ENCODE peak calls at places on chromosomes 2 and 18, in nine cellular contexts. One of them, this sample, is unnamed.

GRCh38 chr2:98140210-98140609 is 53.2 kb downstream of the VWA3B start:
- DNase-seq in EL: no peak
- DNase-seq in SW480: no peak
- DNase-seq in naive thymus-derived CD8-positive, alpha-beta T cell: no peak
- DNase-seq in NCI-H1694: no peak
- DNase-seq in NCI-H345: no peak
- DNase-seq in NCI-H146: no peak
- DNase-seq in NCI-H2081: no peak
- DNase-seq in NCI-H2029 treated with DMSO at 0.1 percent for 48 hours: peak; percentile 81
- DNase-seq in this sample: no peak

GRCh38 chr2:3251974-3252373 is 125.6 kb downstream of the EIPR1 start:
- DNase-seq in EL: no peak
- DNase-seq in SW480: no peak
- DNase-seq in naive thymus-derived CD8-positive, alpha-beta T cell: no peak
- DNase-seq in NCI-H1694: no peak
- DNase-seq in NCI-H345: no peak
- DNase-seq in NCI-H146: no peak
- DNase-seq in NCI-H2081: no peak
- DNase-seq in NCI-H2029 treated with DMSO at 0.1 percent for 48 hours: no peak
- DNase-seq in this sample: no peak

GRCh38 chr2:11145350-11145749 is 9.9 kb upstream of the SLC66A3 start:
- DNase-seq in EL: no peak
- DNase-seq in SW480: no peak
- DNase-seq in naive thymus-derived CD8-positive, alpha-beta T cell: no peak
- DNase-seq in NCI-H1694: no peak
- DNase-seq in NCI-H345: no peak
- DNase-seq in NCI-H146: no peak
- DNase-seq in NCI-H2081: no peak
- DNase-seq in NCI-H2029 treated with DMSO at 0.1 percent for 48 hours: no peak
- DNase-seq in this sample: no peak

GRCh38 chr2:14930441-14930840 is 297.9 kb downstream of the LRATD1 start:
- DNase-seq in EL: no peak
- DNase-seq in SW480: no peak
- DNase-seq in naive thymus-derived CD8-positive, alpha-beta T cell: no peak
- DNase-seq in NCI-H1694: no peak
- DNase-seq in NCI-H345: no peak
- DNase-seq in NCI-H146: peak; percentile 59
- DNase-seq in NCI-H2081: no peak
- DNase-seq in NCI-H2029 treated with DMSO at 0.1 percent for 48 hours: no peak
- DNase-seq in this sample: no peak

GRCh38 chr2:58182527-58182926 is 58.6 kb downstream of the FANCL start:
- DNase-seq in EL: peak; percentile 6
- DNase-seq in SW480: no peak
- DNase-seq in naive thymus-derived CD8-positive, alpha-beta T cell: no peak
- DNase-seq in NCI-H1694: no peak
- DNase-seq in NCI-H345: no peak
- DNase-seq in NCI-H146: no peak
- DNase-seq in NCI-H2081: no peak
- DNase-seq in NCI-H2029 treated with DMSO at 0.1 percent for 48 hours: no peak
- DNase-seq in this sample: no peak

GRCh38 chr2:230067990-230068657 is 600 bp downstream of the SLC16A14 start:
- DNase-seq in EL: peak; percentile 66
- DNase-seq in SW480: peak; percentile 57
- DNase-seq in naive thymus-derived CD8-positive, alpha-beta T cell: peak; percentile 49
- DNase-seq in NCI-H1694: no peak
- DNase-seq in NCI-H345: peak; percentile 41
- DNase-seq in NCI-H146: peak; percentile 37
- DNase-seq in NCI-H2081: peak; percentile 72
- DNase-seq in NCI-H2029 treated with DMSO at 0.1 percent for 48 hours: no peak
- DNase-seq in this sample: peak; percentile 68

GRCh38 chr18:24395049-24395780 is 2.4 kb downstream of the OSBPL1A start:
- DNase-seq in EL: no peak
- DNase-seq in SW480: no peak
- DNase-seq in naive thymus-derived CD8-positive, alpha-beta T cell: no peak
- DNase-seq in NCI-H1694: no peak
- DNase-seq in NCI-H345: no peak
- DNase-seq in NCI-H146: no peak
- DNase-seq in NCI-H2081: no peak
- DNase-seq in NCI-H2029 treated with DMSO at 0.1 percent for 48 hours: no peak
- DNase-seq in this sample: no peak

GRCh38 chr2:181955010-181955409 is 30.6 kb upstream of the PPP1R1C start:
- DNase-seq in EL: peak; percentile 75
- DNase-seq in SW480: peak; percentile 75
- DNase-seq in naive thymus-derived CD8-positive, alpha-beta T cell: no peak
- DNase-seq in NCI-H1694: no peak
- DNase-seq in NCI-H345: no peak
- DNase-seq in NCI-H146: no peak
- DNase-seq in NCI-H2081: no peak
- DNase-seq in NCI-H2029 treated with DMSO at 0.1 percent for 48 hours: no peak
- DNase-seq in this sample: no peak

GRCh38 chr2:69767034-69767433 is 25.1 kb downstream of the ANXA4 start:
- DNase-seq in EL: peak; percentile 85
- DNase-seq in SW480: no peak
- DNase-seq in naive thymus-derived CD8-positive, alpha-beta T cell: no peak
- DNase-seq in NCI-H1694: peak; percentile 87
- DNase-seq in NCI-H345: no peak
- DNase-seq in NCI-H146: no peak
- DNase-seq in NCI-H2081: no peak
- DNase-seq in NCI-H2029 treated with DMSO at 0.1 percent for 48 hours: no peak
- DNase-seq in this sample: no peak

GRCh38 chr2:33033524-33034150 is 86.9 kb downstream of the LTBP1 start:
- DNase-seq in EL: peak; percentile 47
- DNase-seq in SW480: peak; percentile 49
- DNase-seq in naive thymus-derived CD8-positive, alpha-beta T cell: no peak
- DNase-seq in NCI-H1694: peak; percentile 96
- DNase-seq in NCI-H345: peak; percentile 37
- DNase-seq in NCI-H146: peak; percentile 36
- DNase-seq in NCI-H2081: no peak
- DNase-seq in NCI-H2029 treated with DMSO at 0.1 percent for 48 hours: no peak
- DNase-seq in this sample: no peak

GRCh38 chr2:234189786-234190185 is 139.3 kb downstream of the SPP2 start:
- DNase-seq in EL: no peak
- DNase-seq in SW480: no peak
- DNase-seq in naive thymus-derived CD8-positive, alpha-beta T cell: no peak
- DNase-seq in NCI-H1694: no peak
- DNase-seq in NCI-H345: no peak
- DNase-seq in NCI-H146: no peak
- DNase-seq in NCI-H2081: no peak
- DNase-seq in NCI-H2029 treated with DMSO at 0.1 percent for 48 hours: no peak
- DNase-seq in this sample: no peak

GRCh38 chr2:112138143-112139032 is at the start of gene FBLN7:
- DNase-seq in EL: peak; percentile 47
- DNase-seq in SW480: peak; percentile 30
- DNase-seq in naive thymus-derived CD8-positive, alpha-beta T cell: no peak
- DNase-seq in NCI-H1694: peak; percentile 16
- DNase-seq in NCI-H345: peak; percentile 47
- DNase-seq in NCI-H146: peak; percentile 62
- DNase-seq in NCI-H2081: no peak
- DNase-seq in NCI-H2029 treated with DMSO at 0.1 percent for 48 hours: no peak
- DNase-seq in this sample: no peak

GRCh38 chr18:29172151-29173015 is 995.5 kb upstream of the CDH2 start:
- DNase-seq in EL: peak; percentile 50
- DNase-seq in SW480: no peak
- DNase-seq in naive thymus-derived CD8-positive, alpha-beta T cell: no peak
- DNase-seq in NCI-H1694: no peak
- DNase-seq in NCI-H345: no peak
- DNase-seq in NCI-H146: peak; percentile 15
- DNase-seq in NCI-H2081: no peak
- DNase-seq in NCI-H2029 treated with DMSO at 0.1 percent for 48 hours: no peak
- DNase-seq in this sample: no peak

GRCh38 chr2:3289971-3290370 is 87.6 kb downstream of the EIPR1 start:
- DNase-seq in EL: no peak
- DNase-seq in SW480: no peak
- DNase-seq in naive thymus-derived CD8-positive, alpha-beta T cell: no peak
- DNase-seq in NCI-H1694: no peak
- DNase-seq in NCI-H345: no peak
- DNase-seq in NCI-H146: no peak
- DNase-seq in NCI-H2081: no peak
- DNase-seq in NCI-H2029 treated with DMSO at 0.1 percent for 48 hours: no peak
- DNase-seq in this sample: no peak

GRCh38 chr2:1881502-1881901 is 137.2 kb upstream of the PXDN start:
- DNase-seq in EL: no peak
- DNase-seq in SW480: no peak
- DNase-seq in naive thymus-derived CD8-positive, alpha-beta T cell: no peak
- DNase-seq in NCI-H1694: no peak
- DNase-seq in NCI-H345: no peak
- DNase-seq in NCI-H146: no peak
- DNase-seq in NCI-H2081: no peak
- DNase-seq in NCI-H2029 treated with DMSO at 0.1 percent for 48 hours: no peak
- DNase-seq in this sample: peak; percentile 26

GRCh38 chr2:196249171-196249570 is 77.8 kb upstream of the STK17B start:
- DNase-seq in EL: peak; percentile 79
- DNase-seq in SW480: no peak
- DNase-seq in naive thymus-derived CD8-positive, alpha-beta T cell: no peak
- DNase-seq in NCI-H1694: no peak
- DNase-seq in NCI-H345: no peak
- DNase-seq in NCI-H146: no peak
- DNase-seq in NCI-H2081: no peak
- DNase-seq in NCI-H2029 treated with DMSO at 0.1 percent for 48 hours: no peak
- DNase-seq in this sample: no peak

GRCh38 chr18:28594034-28594433 is 417.1 kb upstream of the CDH2 start:
- DNase-seq in EL: peak; percentile 39
- DNase-seq in SW480: no peak
- DNase-seq in naive thymus-derived CD8-positive, alpha-beta T cell: no peak
- DNase-seq in NCI-H1694: no peak
- DNase-seq in NCI-H345: no peak
- DNase-seq in NCI-H146: no peak
- DNase-seq in NCI-H2081: no peak
- DNase-seq in NCI-H2029 treated with DMSO at 0.1 percent for 48 hours: no peak
- DNase-seq in this sample: no peak

GRCh38 chr18:35407871-35408481 is 30.8 kb upstream of the ZNF396 start:
- DNase-seq in EL: peak; percentile 71
- DNase-seq in SW480: peak; percentile 67
- DNase-seq in naive thymus-derived CD8-positive, alpha-beta T cell: peak; percentile 59
- DNase-seq in NCI-H1694: peak; percentile 47
- DNase-seq in NCI-H345: peak; percentile 70
- DNase-seq in NCI-H146: peak; percentile 73
- DNase-seq in NCI-H2081: peak; percentile 68
- DNase-seq in NCI-H2029 treated with DMSO at 0.1 percent for 48 hours: peak; percentile 56
- DNase-seq in this sample: peak; percentile 55

GRCh38 chr18:49944681-49945080 is 131.3 kb upstream of the ACAA2 start:
- DNase-seq in EL: peak; percentile 10
- DNase-seq in SW480: peak; percentile 18
- DNase-seq in naive thymus-derived CD8-positive, alpha-beta T cell: no peak
- DNase-seq in NCI-H1694: no peak
- DNase-seq in NCI-H345: no peak
- DNase-seq in NCI-H146: peak; percentile 18
- DNase-seq in NCI-H2081: no peak
- DNase-seq in NCI-H2029 treated with DMSO at 0.1 percent for 48 hours: no peak
- DNase-seq in this sample: no peak

GRCh38 chr2:7012141-7012809 is 95.1 kb downstream of the RNF144A start:
- DNase-seq in EL: no peak
- DNase-seq in SW480: no peak
- DNase-seq in naive thymus-derived CD8-positive, alpha-beta T cell: no peak
- DNase-seq in NCI-H1694: peak; percentile 49
- DNase-seq in NCI-H345: peak; percentile 99
- DNase-seq in NCI-H146: peak; percentile 74
- DNase-seq in NCI-H2081: peak; percentile 67
- DNase-seq in NCI-H2029 treated with DMSO at 0.1 percent for 48 hours: peak; percentile 88
- DNase-seq in this sample: peak; percentile 68

GRCh38 chr2:122179492-122180070 is 424.1 kb downstream of the TSN start:
- DNase-seq in EL: no peak
- DNase-seq in SW480: no peak
- DNase-seq in naive thymus-derived CD8-positive, alpha-beta T cell: no peak
- DNase-seq in NCI-H1694: no peak
- DNase-seq in NCI-H345: no peak
- DNase-seq in NCI-H146: no peak
- DNase-seq in NCI-H2081: no peak
- DNase-seq in NCI-H2029 treated with DMSO at 0.1 percent for 48 hours: no peak
- DNase-seq in this sample: no peak

GRCh38 chr2:172588931-172589330 is 33.0 kb downstream of the PDK1 start:
- DNase-seq in EL: peak; percentile 12
- DNase-seq in SW480: peak; percentile 34
- DNase-seq in naive thymus-derived CD8-positive, alpha-beta T cell: no peak
- DNase-seq in NCI-H1694: no peak
- DNase-seq in NCI-H345: no peak
- DNase-seq in NCI-H146: no peak
- DNase-seq in NCI-H2081: no peak
- DNase-seq in NCI-H2029 treated with DMSO at 0.1 percent for 48 hours: no peak
- DNase-seq in this sample: no peak

GRCh38 chr2:198913394-198914152 is 544.2 kb downstream of the SATB2 start:
- DNase-seq in EL: peak; percentile 1
- DNase-seq in SW480: no peak
- DNase-seq in naive thymus-derived CD8-positive, alpha-beta T cell: no peak
- DNase-seq in NCI-H1694: no peak
- DNase-seq in NCI-H345: no peak
- DNase-seq in NCI-H146: no peak
- DNase-seq in NCI-H2081: no peak
- DNase-seq in NCI-H2029 treated with DMSO at 0.1 percent for 48 hours: no peak
- DNase-seq in this sample: no peak

GRCh38 chr2:201358684-201359083 is 1.5 kb upstream of the FLACC1 start:
- DNase-seq in EL: peak; percentile 76
- DNase-seq in SW480: peak; percentile 27
- DNase-seq in naive thymus-derived CD8-positive, alpha-beta T cell: no peak
- DNase-seq in NCI-H1694: no peak
- DNase-seq in NCI-H345: no peak
- DNase-seq in NCI-H146: no peak
- DNase-seq in NCI-H2081: no peak
- DNase-seq in NCI-H2029 treated with DMSO at 0.1 percent for 48 hours: no peak
- DNase-seq in this sample: no peak

This sample was measured in head of caudate nucleus.